ENCODE peak calls at places on chromosomes 16 and 17, in nine cellular contexts. J is upper lobe of right lung; G is psoas muscle; Q is cardiac muscle cell; R is fibroblast of lung; T is effector memory CD4-positive, alpha-beta T cell; U is heart left ventricle; K is ovary; H is colonic mucosa. Y is an unnamed sample.
A peak's percentile ranks its signal among the peaks of the same experiment; 100 is the strongest.

GRCh38 chr17:73786286-73786743 is 142.1 kb upstream of the SDK2 start:
- DNase-seq in J (no peak), G (no peak), Q (no peak), R (no peak), T (no peak), U (no peak), K (no peak), H (peak; percentile 88), Y (no peak)

GRCh38 chr16:87332150-87332549 is 15.0 kb upstream of the C16orf95 start:
- DNase-seq in J (no peak), G (no peak), Q (no peak), R (peak; percentile 19), T (no peak), U (no peak), K (peak; percentile 37), H (no peak), Y (no peak)

GRCh38 chr17:38453951-38454421 is 25.7 kb downstream of the ARHGAP23 start:
- DNase-seq in J (no peak), G (peak; percentile 62), Q (peak; percentile 65), R (peak; percentile 50), T (no peak), U (peak; percentile 66), K (peak; percentile 55), H (no peak), Y (no peak)

GRCh38 chr17:79299349-79299748 is 224.7 kb downstream of the ENGASE start:
- DNase-seq in J (no peak), G (no peak), Q (no peak), R (no peak), T (no peak), U (no peak), K (no peak), H (no peak), Y (no peak)

GRCh38 chr17:74512624-74513084 is 18.6 kb downstream of the CD300LB start:
- DNase-seq in J (no peak), G (no peak), Q (peak; percentile 27), R (peak; percentile 87), T (no peak), U (no peak), K (no peak), H (no peak), Y (no peak)

GRCh38 chr17:78694805-78695531 is 87.1 kb downstream of the CYTH1 start:
- DNase-seq in J (no peak), G (no peak), Q (no peak), R (no peak), T (no peak), U (no peak), K (no peak), H (no peak), Y (no peak)

GRCh38 chr17:5043524-5043923 is 8.3 kb upstream of the SLC52A1 start:
- DNase-seq in J (no peak), G (no peak), Q (no peak), R (no peak), T (no peak), U (no peak), K (no peak), H (no peak), Y (no peak)

GRCh38 chr17:6677158-6677831 is 25.7 kb downstream of the C17orf100 start:
- DNase-seq in J (no peak), G (no peak), Q (peak; percentile 19), R (peak; percentile 68), T (no peak), U (no peak), K (no peak), H (no peak), Y (no peak)

GRCh38 chr16:11181889-11182279 is 74.1 kb downstream of the SOCS1 start:
- DNase-seq in J (no peak), G (no peak), Q (no peak), R (peak; percentile 29), T (no peak), U (no peak), K (no peak), H (no peak), Y (no peak)

GRCh38 chr16:9695152-9695551 is 487.1 kb downstream of the GRIN2A start:
- DNase-seq in J (no peak), G (no peak), Q (no peak), R (no peak), T (no peak), U (no peak), K (no peak), H (no peak), Y (no peak)

GRCh38 chr16:2904922-2905240 is 6.8 kb upstream of the FLYWCH1 start:
- DNase-seq in J (no peak), G (no peak), Q (no peak), R (no peak), T (no peak), U (peak; percentile 35), K (no peak), H (no peak), Y (no peak)

GRCh38 chr16:84382396-84382795 is 14.1 kb downstream of the ATP2C2 start:
- DNase-seq in J (peak; percentile 28), G (no peak), Q (no peak), R (no peak), T (no peak), U (no peak), K (no peak), H (no peak), Y (no peak)

GRCh38 chr17:61701978-61702377 is 111.0 kb upstream of the NACA2 start:
- DNase-seq in J (no peak), G (no peak), Q (no peak), R (no peak), T (no peak), U (no peak), K (no peak), H (no peak), Y (no peak)
- H3K9me3 ChIP-seq in J (peaks cover 33% of the 10 kb centered on the region), G (peaks cover 41% of the 10 kb centered on the region), Q (no peaks in the 10 kb centered on the region), R (no peaks in the 10 kb centered on the region), T (peaks cover 14% of the 10 kb centered on the region), U (peaks cover 52% of the 10 kb centered on the region), K (no peaks in the 10 kb centered on the region), H (peaks cover 3% of the 10 kb centered on the region), Y (peaks cover 9% of the 10 kb centered on the region)

GRCh38 chr17:82947051-82947991 is 107.5 kb upstream of the ZNF750 start:
- DNase-seq in J (peak; percentile 36), G (peak; percentile 1), Q (no peak), R (no peak), T (no peak), U (no peak), K (peak; percentile 28), H (no peak), Y (no peak)

GRCh38 chr17:82948081-82948511 is 108.3 kb upstream of the ZNF750 start:
- DNase-seq in J (peak; percentile 58), G (peak; percentile 5), Q (no peak), R (no peak), T (no peak), U (no peak), K (peak; percentile 24), H (no peak), Y (no peak)

GRCh38 chr17:82944990-82945389 is 105.2 kb upstream of the ZNF750 start:
- DNase-seq in J (no peak), G (no peak), Q (no peak), R (no peak), T (no peak), U (no peak), K (no peak), H (no peak), Y (no peak)

GRCh38 chr17:82943751-82944150 is 103.9 kb upstream of the ZNF750 start:
- DNase-seq in J (peak; percentile 37), G (peak; percentile 4), Q (no peak), R (no peak), T (no peak), U (no peak), K (peak; percentile 14), H (no peak), Y (no peak)

GRCh38 chr17:82946081-82946480 is 106.3 kb upstream of the ZNF750 start:
- DNase-seq in J (no peak), G (no peak), Q (no peak), R (no peak), T (no peak), U (no peak), K (no peak), H (no peak), Y (no peak)
- H3K9me3 ChIP-seq in J (peaks cover 11% of the 10 kb centered on the region), G (peaks cover 18% of the 10 kb centered on the region), Q (no peaks in the 10 kb centered on the region), R (no peaks in the 10 kb centered on the region), T (peaks cover 13% of the 10 kb centered on the region), U (peaks cover 30% of the 10 kb centered on the region), K (peaks cover 21% of the 10 kb centered on the region), H (no peaks in the 10 kb centered on the region), Y (peaks cover 11% of the 10 kb centered on the region)

GRCh38 chr16:35562919-35563318 is 2103.5 kb downstream of the TP53TG3F start:
- DNase-seq in J (no peak), G (no peak), Q (no peak), R (no peak), T (no peak), U (no peak), K (no peak), H (no peak), Y (no peak)
- H3K9me3 ChIP-seq in J (no peaks in the 10 kb centered on the region), G (no peaks in the 10 kb centered on the region), Q (no peaks in the 10 kb centered on the region), R (no peaks in the 10 kb centered on the region), T (no peaks in the 10 kb centered on the region), U (peaks cover 11% of the 10 kb centered on the region), K (no peaks in the 10 kb centered on the region), H (no peaks in the 10 kb centered on the region), Y (peaks cover 4% of the 10 kb centered on the region)

DNA sequence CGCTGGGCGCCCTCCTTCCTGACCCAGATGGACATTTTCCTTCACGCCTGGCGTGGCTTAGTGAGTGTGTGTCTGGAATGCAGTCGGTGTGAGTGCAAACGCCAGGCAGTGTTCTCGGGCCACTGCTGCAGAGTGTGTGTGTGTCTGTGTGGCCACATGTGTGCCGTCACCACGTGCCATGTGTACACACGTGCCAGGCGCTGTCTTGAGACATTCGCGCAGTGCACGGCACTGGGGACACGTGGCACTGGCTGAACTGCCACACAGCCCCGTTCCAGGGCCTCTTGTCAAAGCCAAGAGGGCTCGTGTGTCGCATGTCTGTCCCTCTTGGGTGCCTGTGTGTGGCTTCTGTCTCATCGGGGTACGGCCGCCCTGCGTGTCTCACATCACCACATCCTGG is 28.8 kb downstream of the MAPK8IP3 start:
- DNase-seq in J (no peak), G (no peak), Q (no peak), R (no peak), T (no peak), U (no peak), K (no peak), H (no peak), Y (no peak)
- H3K9me3 ChIP-seq in J (no peaks in the 10 kb centered on the region), G (no peaks in the 10 kb centered on the region), Q (no peaks in the 10 kb centered on the region), R (peaks cover 8% of the 10 kb centered on the region), T (no peaks in the 10 kb centered on the region), U (no peaks in the 10 kb centered on the region), K (no peaks in the 10 kb centered on the region), H (no peaks in the 10 kb centered on the region), Y (no peaks in the 10 kb centered on the region)

GRCh38 chr16:63850979-63851378 is 1270.9 kb downstream of the CDH11 start:
- DNase-seq in J (no peak), G (no peak), Q (no peak), R (no peak), T (no peak), U (no peak), K (no peak), H (no peak), Y (no peak)
- H3K9me3 ChIP-seq in J (no peaks in the 10 kb centered on the region), G (no peaks in the 10 kb centered on the region), Q (no peaks in the 10 kb centered on the region), R (no peaks in the 10 kb centered on the region), T (no peaks in the 10 kb centered on the region), U (no peaks in the 10 kb centered on the region), K (no peaks in the 10 kb centered on the region), H (no peaks in the 10 kb centered on the region), Y (no peaks in the 10 kb centered on the region)

Y was measured in T-helper 17 cell.